ENCODE peak calls at places on chromosome 3, in eight cellular contexts. One of them, this sample, is unnamed.

GRCh38 chr3:172646439-172647015 is 64.3 kb downstream of the NCEH1 start:
- DNase-seq in psoas muscle: no peak
- DNase-seq in PC-3: peak
- DNase-seq in bronchial epithelial cell: no peak
- DNase-seq in fibroblast of the aortic adventitia: peak
- DNase-seq in sigmoid colon: no peak
- DNase-seq in IMR-90: peak
- DNase-seq in heart right ventricle: peak
- DNase-seq in this sample: no peak

GRCh38 chr3:194711913-194712312 is 26.2 kb downstream of the FAM43A start:
- DNase-seq in sigmoid colon: no peak
- DNase-seq in bronchial epithelial cell: peak
- DNase-seq in fibroblast of the aortic adventitia: peak
- DNase-seq in PC-3: peak
- DNase-seq in psoas muscle: peak
- DNase-seq in IMR-90: peak
- DNase-seq in heart right ventricle: peak
- DNase-seq in this sample: no peak

GRCh38 chr3:115937054-115937453 is 313.7 kb downstream of the GAP43 start:
- DNase-seq in heart right ventricle: no peak
- DNase-seq in sigmoid colon: no peak
- DNase-seq in psoas muscle: no peak
- DNase-seq in fibroblast of the aortic adventitia: peak
- DNase-seq in bronchial epithelial cell: peak
- DNase-seq in IMR-90: no peak
- DNase-seq in PC-3: peak
- DNase-seq in this sample: no peak

GRCh38 chr3:55330355-55330754 is 156.8 kb downstream of the WNT5A start:
- DNase-seq in bronchial epithelial cell: peak
- DNase-seq in psoas muscle: no peak
- DNase-seq in fibroblast of the aortic adventitia: peak
- DNase-seq in IMR-90: peak
- DNase-seq in sigmoid colon: no peak
- DNase-seq in PC-3: peak
- DNase-seq in heart right ventricle: no peak
- DNase-seq in this sample: no peak

GRCh38 chr3:188706176-188706575 is 465.6 kb upstream of the TPRG1 start:
- DNase-seq in heart right ventricle: no peak
- DNase-seq in bronchial epithelial cell: peak
- DNase-seq in sigmoid colon: no peak
- DNase-seq in PC-3: peak
- DNase-seq in fibroblast of the aortic adventitia: no peak
- DNase-seq in IMR-90: peak
- DNase-seq in psoas muscle: no peak
- DNase-seq in this sample: no peak

GRCh38 chr3:179852117-179852886 is 184.4 kb downstream of the PEX5L start:
- DNase-seq in psoas muscle: no peak
- DNase-seq in fibroblast of the aortic adventitia: peak
- DNase-seq in PC-3: peak
- DNase-seq in sigmoid colon: no peak
- DNase-seq in IMR-90: peak
- DNase-seq in heart right ventricle: no peak
- DNase-seq in bronchial epithelial cell: peak
- DNase-seq in this sample: no peak

GRCh38 chr3:177554900-177555759 is 357.8 kb upstream of the TBL1XR1 start:
- DNase-seq in heart right ventricle: no peak
- DNase-seq in sigmoid colon: no peak
- DNase-seq in fibroblast of the aortic adventitia: peak
- DNase-seq in PC-3: peak
- DNase-seq in bronchial epithelial cell: peak
- DNase-seq in IMR-90: peak
- DNase-seq in psoas muscle: no peak
- DNase-seq in this sample: no peak

GRCh38 chr3:68972358-68972979 is 40.1 kb upstream of the TAFA4 start:
- DNase-seq in PC-3: peak
- DNase-seq in fibroblast of the aortic adventitia: peak
- DNase-seq in bronchial epithelial cell: peak
- DNase-seq in psoas muscle: no peak
- DNase-seq in IMR-90: peak
- DNase-seq in sigmoid colon: peak
- DNase-seq in heart right ventricle: peak
- DNase-seq in this sample: no peak

GRCh38 chr3:100737334-100737733 is 28.0 kb downstream of the TFG start:
- DNase-seq in bronchial epithelial cell: peak
- DNase-seq in PC-3: peak
- DNase-seq in sigmoid colon: no peak
- DNase-seq in IMR-90: peak
- DNase-seq in fibroblast of the aortic adventitia: peak
- DNase-seq in psoas muscle: no peak
- DNase-seq in heart right ventricle: no peak
- DNase-seq in this sample: no peak

GRCh38 chr3:155805204-155805801 is 775 bp downstream of the C3orf33 start:
- DNase-seq in IMR-90: no peak
- DNase-seq in bronchial epithelial cell: no peak
- DNase-seq in PC-3: peak
- DNase-seq in heart right ventricle: no peak
- DNase-seq in psoas muscle: peak
- DNase-seq in fibroblast of the aortic adventitia: peak
- DNase-seq in sigmoid colon: peak
- DNase-seq in this sample: no peak

GRCh38 chr3:122067214-122067550 is 12.0 kb downstream of the CD86 start:
- DNase-seq in heart right ventricle: no peak
- DNase-seq in PC-3: no peak
- DNase-seq in IMR-90: no peak
- DNase-seq in fibroblast of the aortic adventitia: no peak
- DNase-seq in sigmoid colon: no peak
- DNase-seq in bronchial epithelial cell: no peak
- DNase-seq in psoas muscle: no peak
- DNase-seq in this sample: no peak

GRCh38 chr3:46538803-46539442 is 27.2 kb downstream of the LRRC2 start:
- DNase-seq in IMR-90: peak
- DNase-seq in bronchial epithelial cell: no peak
- DNase-seq in sigmoid colon: peak
- DNase-seq in psoas muscle: peak
- DNase-seq in fibroblast of the aortic adventitia: peak
- DNase-seq in PC-3: peak
- DNase-seq in heart right ventricle: peak
- DNase-seq in this sample: no peak

GRCh38 chr3:124318650-124319049 is 326.7 kb upstream of the ROPN1 start:
- DNase-seq in heart right ventricle: no peak
- DNase-seq in fibroblast of the aortic adventitia: no peak
- DNase-seq in psoas muscle: no peak
- DNase-seq in sigmoid colon: no peak
- DNase-seq in IMR-90: no peak
- DNase-seq in bronchial epithelial cell: no peak
- DNase-seq in PC-3: no peak
- DNase-seq in this sample: no peak

GRCh38 chr3:39126532-39127071 is 19.1 kb downstream of the TTC21A start:
- DNase-seq in fibroblast of the aortic adventitia: peak
- DNase-seq in heart right ventricle: peak
- DNase-seq in PC-3: peak
- DNase-seq in sigmoid colon: peak
- DNase-seq in bronchial epithelial cell: peak
- DNase-seq in psoas muscle: no peak
- DNase-seq in IMR-90: peak
- DNase-seq in this sample: no peak

GRCh38 chr3:128360243-128360642 is 106.4 kb downstream of the DNAJB8 start:
- DNase-seq in bronchial epithelial cell: no peak
- DNase-seq in heart right ventricle: no peak
- DNase-seq in sigmoid colon: no peak
- DNase-seq in psoas muscle: peak
- DNase-seq in IMR-90: no peak
- DNase-seq in PC-3: no peak
- DNase-seq in fibroblast of the aortic adventitia: no peak
- DNase-seq in this sample: no peak

GRCh38 chr3:89571298-89571697 is 463.9 kb downstream of the EPHA3 start:
- DNase-seq in sigmoid colon: no peak
- DNase-seq in PC-3: no peak
- DNase-seq in heart right ventricle: peak
- DNase-seq in fibroblast of the aortic adventitia: no peak
- DNase-seq in IMR-90: no peak
- DNase-seq in bronchial epithelial cell: no peak
- DNase-seq in psoas muscle: no peak
- DNase-seq in this sample: no peak

GRCh38 chr3:155934215-155934614 is 63.8 kb downstream of the GMPS start:
- DNase-seq in sigmoid colon: no peak
- DNase-seq in IMR-90: peak
- DNase-seq in PC-3: no peak
- DNase-seq in psoas muscle: no peak
- DNase-seq in heart right ventricle: peak
- DNase-seq in bronchial epithelial cell: no peak
- DNase-seq in fibroblast of the aortic adventitia: peak
- DNase-seq in this sample: no peak

GRCh38 chr3:126015075-126015474 is 46.1 kb downstream of the ROPN1B start:
- DNase-seq in psoas muscle: peak
- DNase-seq in fibroblast of the aortic adventitia: no peak
- DNase-seq in heart right ventricle: no peak
- DNase-seq in bronchial epithelial cell: no peak
- DNase-seq in IMR-90: no peak
- DNase-seq in PC-3: no peak
- DNase-seq in sigmoid colon: peak
- DNase-seq in this sample: no peak
- TF ChIP-seq CTCF in psoas muscle: no peak
- TF ChIP-seq CTCF in fibroblast of the aortic adventitia: no peak
- TF ChIP-seq CTCF in heart right ventricle: no peak
- TF ChIP-seq CTCF in bronchial epithelial cell: no peak
- TF ChIP-seq CTCF in IMR-90: no peak
- TF ChIP-seq CTCF in PC-3: no peak
- TF ChIP-seq CTCF in sigmoid colon: no peak
- TF ChIP-seq CTCF in this sample: no peak

GRCh38 chr3:150703756-150704344 is at the start of gene ERICH6:
- DNase-seq in PC-3: peak
- DNase-seq in bronchial epithelial cell: peak
- DNase-seq in sigmoid colon: peak
- DNase-seq in psoas muscle: peak
- DNase-seq in fibroblast of the aortic adventitia: peak
- DNase-seq in heart right ventricle: peak
- DNase-seq in IMR-90: peak
- DNase-seq in this sample: peak
- TF ChIP-seq CTCF in PC-3: no peak
- TF ChIP-seq CTCF in bronchial epithelial cell: no peak
- TF ChIP-seq CTCF in sigmoid colon: peak
- TF ChIP-seq CTCF in psoas muscle: no peak
- TF ChIP-seq CTCF in fibroblast of the aortic adventitia: peak
- TF ChIP-seq CTCF in heart right ventricle: no peak
- TF ChIP-seq CTCF in IMR-90: peak
- TF ChIP-seq CTCF in this sample: no peak

DNA sequence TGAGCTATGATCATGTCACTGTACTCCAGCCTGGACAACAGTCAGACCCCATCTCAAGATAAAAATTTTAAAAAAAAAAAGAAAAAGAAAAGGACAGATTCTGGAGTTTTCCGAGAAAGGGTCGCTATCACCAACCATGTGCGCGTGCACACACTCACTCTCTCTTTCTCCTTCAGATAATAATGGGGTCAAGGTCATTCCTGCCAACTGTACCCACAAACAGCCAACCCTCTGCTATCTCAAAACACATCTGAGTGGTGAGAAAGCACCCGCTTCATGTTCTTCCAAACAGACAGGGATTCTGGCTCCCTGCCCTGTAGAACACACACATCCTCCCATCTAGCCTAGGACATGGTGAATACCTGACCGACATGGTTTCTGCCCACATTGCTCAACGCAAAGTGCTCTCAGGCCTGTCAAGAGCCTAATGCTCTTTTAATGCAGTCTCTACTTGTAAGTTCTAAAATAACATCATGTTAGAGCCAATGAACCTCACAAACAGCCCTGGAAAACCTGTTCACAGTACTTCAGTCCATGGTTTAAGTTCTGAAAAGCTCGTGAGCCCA is 302.3 kb downstream of the FOXP1 start:
- DNase-seq in IMR-90: no peak
- DNase-seq in fibroblast of the aortic adventitia: no peak
- DNase-seq in psoas muscle: no peak
- DNase-seq in bronchial epithelial cell: no peak
- DNase-seq in sigmoid colon: no peak
- DNase-seq in PC-3: no peak
- DNase-seq in heart right ventricle: no peak
- DNase-seq in this sample: no peak
- TF ChIP-seq CTCF in IMR-90: no peak
- TF ChIP-seq CTCF in fibroblast of the aortic adventitia: no peak
- TF ChIP-seq CTCF in psoas muscle: no peak
- TF ChIP-seq CTCF in bronchial epithelial cell: no peak
- TF ChIP-seq CTCF in sigmoid colon: no peak
- TF ChIP-seq CTCF in PC-3: no peak
- TF ChIP-seq CTCF in heart right ventricle: no peak
- TF ChIP-seq CTCF in this sample: no peak

GRCh38 chr3:42424911-42425310 is 14.5 kb upstream of the LYZL4 start:
- DNase-seq in bronchial epithelial cell: no peak
- DNase-seq in heart right ventricle: no peak
- DNase-seq in psoas muscle: no peak
- DNase-seq in fibroblast of the aortic adventitia: no peak
- DNase-seq in IMR-90: no peak
- DNase-seq in PC-3: no peak
- DNase-seq in sigmoid colon: no peak
- DNase-seq in this sample: no peak

GRCh38 chr3:42421818-42422796 is 11.7 kb upstream of the LYZL4 start:
- DNase-seq in PC-3: no peak
- DNase-seq in bronchial epithelial cell: no peak
- DNase-seq in sigmoid colon: no peak
- DNase-seq in psoas muscle: no peak
- DNase-seq in fibroblast of the aortic adventitia: no peak
- DNase-seq in IMR-90: no peak
- DNase-seq in heart right ventricle: no peak
- DNase-seq in this sample: no peak

GRCh38 chr3:42431099-42431498 is 20.7 kb upstream of the LYZL4 start:
- DNase-seq in bronchial epithelial cell: no peak
- DNase-seq in heart right ventricle: peak
- DNase-seq in IMR-90: no peak
- DNase-seq in psoas muscle: no peak
- DNase-seq in PC-3: no peak
- DNase-seq in sigmoid colon: no peak
- DNase-seq in fibroblast of the aortic adventitia: no peak
- DNase-seq in this sample: no peak

GRCh38 chr3:42428830-42429229 is 18.4 kb upstream of the LYZL4 start:
- DNase-seq in sigmoid colon: no peak
- DNase-seq in fibroblast of the aortic adventitia: no peak
- DNase-seq in IMR-90: no peak
- DNase-seq in bronchial epithelial cell: no peak
- DNase-seq in heart right ventricle: no peak
- DNase-seq in PC-3: no peak
- DNase-seq in psoas muscle: no peak
- DNase-seq in this sample: no peak

GRCh38 chr3:42425736-42426407 is 15.5 kb upstream of the LYZL4 start:
- DNase-seq in heart right ventricle: no peak
- DNase-seq in fibroblast of the aortic adventitia: no peak
- DNase-seq in psoas muscle: no peak
- DNase-seq in bronchial epithelial cell: no peak
- DNase-seq in IMR-90: no peak
- DNase-seq in PC-3: no peak
- DNase-seq in sigmoid colon: no peak
- DNase-seq in this sample: no peak
- TF ChIP-seq CTCF in heart right ventricle: no peak
- TF ChIP-seq CTCF in fibroblast of the aortic adventitia: no peak
- TF ChIP-seq CTCF in psoas muscle: no peak
- TF ChIP-seq CTCF in bronchial epithelial cell: no peak
- TF ChIP-seq CTCF in IMR-90: no peak
- TF ChIP-seq CTCF in PC-3: no peak
- TF ChIP-seq CTCF in sigmoid colon: no peak
- TF ChIP-seq CTCF in this sample: no peak